ENCODE peak calls at places on chromosomes 3 and 15, in five cellular contexts. One of them, this sample, is unnamed.

GRCh38 chr15:65044724-65045481 is at the start of gene SLC51B:
- DNase-seq in AG10803: no peak
- DNase-seq in H1: no peak
- DNase-seq in GM20000: no peak
- DNase-seq in NB4: no peak
- DNase-seq in this sample: no peak

GRCh38 chr3:44762690-44763089 is 1.1 kb downstream of the KIF15 start:
- DNase-seq in AG10803: no peak
- DNase-seq in NB4: no peak
- DNase-seq in H1: no peak
- DNase-seq in GM20000: no peak
- DNase-seq in this sample: no peak

GRCh38 chr15:88897456-88898194 is 2.3 kb upstream of the HAPLN3 start:
- DNase-seq in GM20000: no peak
- DNase-seq in NB4: peak
- DNase-seq in AG10803: peak
- DNase-seq in H1: no peak
- DNase-seq in this sample: peak

GRCh38 chr15:41490355-41490754 is 3.3 kb upstream of the ITPKA start:
- DNase-seq in NB4: peak
- DNase-seq in H1: no peak
- DNase-seq in AG10803: peak
- DNase-seq in GM20000: peak
- DNase-seq in this sample: no peak

GRCh38 chr15:26134152-26134551 is 271.0 kb upstream of the ATP10A start:
- DNase-seq in H1: no peak
- DNase-seq in AG10803: no peak
- DNase-seq in GM20000: no peak
- DNase-seq in NB4: no peak
- DNase-seq in this sample: no peak

GRCh38 chr3:64187065-64187959 is 38.0 kb downstream of the PRICKLE2 start:
- DNase-seq in AG10803: peak
- DNase-seq in GM20000: no peak
- DNase-seq in NB4: no peak
- DNase-seq in H1: no peak
- DNase-seq in this sample: no peak

GRCh38 chr3:93910085-93910484 is 63.6 kb downstream of the PROS1 start:
- DNase-seq in NB4: no peak
- DNase-seq in GM20000: no peak
- DNase-seq in H1: no peak
- DNase-seq in AG10803: no peak
- DNase-seq in this sample: no peak

GRCh38 chr15:90291679-90292356 is 26.3 kb downstream of the NGRN start:
- DNase-seq in AG10803: no peak
- DNase-seq in H1: no peak
- DNase-seq in GM20000: no peak
- DNase-seq in NB4: peak
- DNase-seq in this sample: no peak

GRCh38 chr3:157130138-157130880 is 29.6 kb downstream of the CCNL1 start:
- DNase-seq in NB4: peak
- DNase-seq in H1: peak
- DNase-seq in GM20000: peak
- DNase-seq in AG10803: peak
- DNase-seq in this sample: no peak

GRCh38 chr15:60871731-60872130 is 357.4 kb downstream of the RORA start:
- DNase-seq in AG10803: peak
- DNase-seq in H1: no peak
- DNase-seq in NB4: no peak
- DNase-seq in GM20000: no peak
- DNase-seq in this sample: no peak

GRCh38 chr15:61621146-61621545 is 392.0 kb upstream of the RORA start:
- DNase-seq in GM20000: peak
- DNase-seq in H1: no peak
- DNase-seq in AG10803: peak
- DNase-seq in NB4: peak
- DNase-seq in this sample: no peak

GRCh38 chr3:79979990-79980389 is 212.2 kb upstream of the ROBO1 start:
- DNase-seq in AG10803: no peak
- DNase-seq in NB4: no peak
- DNase-seq in GM20000: no peak
- DNase-seq in H1: no peak
- DNase-seq in this sample: no peak

GRCh38 chr15:83854950-83855707 is 201.2 kb downstream of the ADAMTSL3 start:
- DNase-seq in H1: no peak
- DNase-seq in NB4: no peak
- DNase-seq in GM20000: no peak
- DNase-seq in AG10803: no peak
- DNase-seq in this sample: no peak

GRCh38 chr3:188230962-188231361 is 77.0 kb downstream of the LPP start:
- DNase-seq in AG10803: peak
- DNase-seq in NB4: no peak
- DNase-seq in GM20000: no peak
- DNase-seq in H1: no peak
- DNase-seq in this sample: no peak

GRCh38 chr15:23003736-23004135 is 23.6 kb upstream of the CYFIP1 start:
- DNase-seq in GM20000: no peak
- DNase-seq in NB4: no peak
- DNase-seq in H1: no peak
- DNase-seq in AG10803: no peak
- DNase-seq in this sample: no peak

GRCh38 chr3:98333989-98334606 is 19.6 kb upstream of the OR5K4 start:
- DNase-seq in GM20000: no peak
- DNase-seq in H1: no peak
- DNase-seq in AG10803: no peak
- DNase-seq in NB4: no peak
- DNase-seq in this sample: no peak

GRCh38 chr3:112628038-112628437 is 12.9 kb downstream of the CCDC80 start:
- DNase-seq in NB4: no peak
- DNase-seq in AG10803: peak
- DNase-seq in GM20000: no peak
- DNase-seq in H1: no peak
- DNase-seq in this sample: no peak

GRCh38 chr15:83846847-83847246 is 192.9 kb downstream of the ADAMTSL3 start:
- DNase-seq in GM20000: no peak
- DNase-seq in H1: no peak
- DNase-seq in NB4: peak
- DNase-seq in AG10803: peak
- DNase-seq in this sample: no peak

GRCh38 chr3:24110051-24110450 is 165.0 kb downstream of the NR1D2 start:
- DNase-seq in GM20000: no peak
- DNase-seq in AG10803: peak
- DNase-seq in H1: no peak
- DNase-seq in NB4: no peak
- DNase-seq in this sample: no peak

GRCh38 chr15:69941206-69941605 is 156.5 kb downstream of the TLE3 start:
- DNase-seq in GM20000: no peak
- DNase-seq in NB4: no peak
- DNase-seq in H1: no peak
- DNase-seq in AG10803: no peak
- DNase-seq in this sample: no peak

GRCh38 chr15:83769411-83769960 is 115.6 kb downstream of the ADAMTSL3 start:
- DNase-seq in GM20000: no peak
- DNase-seq in AG10803: no peak
- DNase-seq in H1: no peak
- DNase-seq in NB4: no peak
- DNase-seq in this sample: no peak

GRCh38 chr15:91469627-91470567 is 369.8 kb downstream of the SV2B start:
- DNase-seq in H1: no peak
- DNase-seq in NB4: peak
- DNase-seq in GM20000: no peak
- DNase-seq in AG10803: no peak
- DNase-seq in this sample: no peak

GRCh38 chr15:91473894-91474293 is 373.8 kb downstream of the SV2B start:
- DNase-seq in NB4: no peak
- DNase-seq in AG10803: peak
- DNase-seq in GM20000: no peak
- DNase-seq in H1: no peak
- DNase-seq in this sample: no peak

GRCh38 chr15:91472316-91472756 is 372.3 kb downstream of the SV2B start:
- DNase-seq in H1: no peak
- DNase-seq in AG10803: no peak
- DNase-seq in GM20000: no peak
- DNase-seq in NB4: no peak
- DNase-seq in this sample: no peak

GRCh38 chr15:91468861-91469260 is 368.8 kb downstream of the SV2B start:
- DNase-seq in H1: no peak
- DNase-seq in NB4: no peak
- DNase-seq in AG10803: no peak
- DNase-seq in GM20000: no peak
- DNase-seq in this sample: no peak

DNA sequence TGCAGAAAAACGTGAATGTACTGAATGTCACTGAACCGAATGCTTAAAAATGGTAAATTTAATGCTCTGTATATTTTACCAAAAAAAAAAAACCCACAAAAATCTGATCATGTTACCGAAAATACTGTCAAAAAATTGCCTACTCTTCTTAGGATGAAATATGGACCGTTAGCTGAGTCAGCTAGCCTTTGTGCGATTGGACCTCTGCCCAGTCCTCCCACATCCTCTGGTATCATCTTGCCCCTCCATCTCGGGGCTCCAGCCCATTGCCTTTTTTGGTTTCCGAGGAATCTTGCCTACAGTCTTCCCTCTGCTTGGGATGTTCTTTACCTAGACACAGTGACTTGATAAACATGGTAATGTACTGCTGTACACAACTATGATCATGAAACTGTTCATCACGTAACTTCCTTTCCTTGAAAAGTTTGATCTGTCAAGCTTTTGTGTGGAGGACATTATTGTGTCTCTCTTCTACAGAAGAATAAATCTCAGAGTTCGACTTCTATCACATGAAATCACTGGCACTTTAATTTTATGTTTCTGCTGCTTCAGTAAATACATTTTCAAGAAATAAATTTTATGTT is 371.4 kb downstream of the SV2B start:
- DNase-seq in AG10803: no peak
- DNase-seq in NB4: no peak
- DNase-seq in GM20000: no peak
- DNase-seq in H1: no peak
- DNase-seq in this sample: no peak
- TF ChIP-seq CTCF in AG10803: no peak
- TF ChIP-seq CTCF in NB4: no peak
- TF ChIP-seq CTCF in GM20000: no peak
- TF ChIP-seq CTCF in H1: no peak
- TF ChIP-seq CTCF in this sample: no peak

GRCh38 chr15:29454506-29454905 is 184.9 kb upstream of the NSMCE3 start:
- DNase-seq in H1: no peak
- DNase-seq in NB4: no peak
- DNase-seq in GM20000: no peak
- DNase-seq in AG10803: no peak
- DNase-seq in this sample: no peak

GRCh38 chr15:29452881-29453731 is 183.5 kb upstream of the NSMCE3 start:
- DNase-seq in AG10803: no peak
- DNase-seq in H1: no peak
- DNase-seq in NB4: no peak
- DNase-seq in GM20000: no peak
- DNase-seq in this sample: no peak

GRCh38 chr15:29448320-29448719 is 178.7 kb upstream of the NSMCE3 start:
- DNase-seq in NB4: no peak
- DNase-seq in AG10803: no peak
- DNase-seq in GM20000: no peak
- DNase-seq in H1: no peak
- DNase-seq in this sample: no peak

GRCh38 chr15:29449136-29449535 is 179.5 kb upstream of the NSMCE3 start:
- DNase-seq in H1: no peak
- DNase-seq in AG10803: no peak
- DNase-seq in GM20000: no peak
- DNase-seq in NB4: peak
- DNase-seq in this sample: no peak

DNA sequence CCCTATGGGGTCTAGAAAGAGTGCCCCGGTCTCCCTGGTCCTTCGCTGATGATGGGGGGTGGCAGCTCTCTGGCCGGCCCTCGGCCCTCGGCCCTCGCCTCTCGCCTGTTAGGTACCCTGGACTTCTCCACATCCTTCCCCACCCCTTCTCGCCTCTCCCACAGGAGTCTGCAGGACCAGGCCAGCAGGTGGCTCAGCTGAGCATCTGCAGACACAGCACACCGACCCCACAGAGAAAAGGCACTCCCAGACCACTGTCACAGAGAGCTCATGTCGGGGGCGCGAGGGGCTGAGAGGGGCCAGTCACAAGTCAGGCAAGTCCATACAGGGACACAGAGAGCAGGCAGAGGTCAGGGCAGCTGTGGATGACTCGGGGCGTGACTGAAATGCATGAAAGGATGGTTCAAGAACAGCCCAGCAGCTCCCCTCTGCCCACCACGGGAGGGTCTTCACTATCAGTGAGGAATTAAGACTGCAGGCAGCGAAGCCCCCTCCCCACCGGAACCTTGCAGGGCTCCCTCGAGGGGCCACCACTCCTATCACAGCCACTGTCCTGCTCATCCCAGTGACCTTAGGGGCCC is 181.7 kb upstream of the NSMCE3 start:
- DNase-seq in GM20000: no peak
- DNase-seq in NB4: peak
- DNase-seq in AG10803: no peak
- DNase-seq in H1: peak
- DNase-seq in this sample: no peak
- TF ChIP-seq CTCF in GM20000: no peak
- TF ChIP-seq CTCF in NB4: no peak
- TF ChIP-seq CTCF in AG10803: no peak
- TF ChIP-seq CTCF in H1: peak
- TF ChIP-seq CTCF in this sample: peak

DNA sequence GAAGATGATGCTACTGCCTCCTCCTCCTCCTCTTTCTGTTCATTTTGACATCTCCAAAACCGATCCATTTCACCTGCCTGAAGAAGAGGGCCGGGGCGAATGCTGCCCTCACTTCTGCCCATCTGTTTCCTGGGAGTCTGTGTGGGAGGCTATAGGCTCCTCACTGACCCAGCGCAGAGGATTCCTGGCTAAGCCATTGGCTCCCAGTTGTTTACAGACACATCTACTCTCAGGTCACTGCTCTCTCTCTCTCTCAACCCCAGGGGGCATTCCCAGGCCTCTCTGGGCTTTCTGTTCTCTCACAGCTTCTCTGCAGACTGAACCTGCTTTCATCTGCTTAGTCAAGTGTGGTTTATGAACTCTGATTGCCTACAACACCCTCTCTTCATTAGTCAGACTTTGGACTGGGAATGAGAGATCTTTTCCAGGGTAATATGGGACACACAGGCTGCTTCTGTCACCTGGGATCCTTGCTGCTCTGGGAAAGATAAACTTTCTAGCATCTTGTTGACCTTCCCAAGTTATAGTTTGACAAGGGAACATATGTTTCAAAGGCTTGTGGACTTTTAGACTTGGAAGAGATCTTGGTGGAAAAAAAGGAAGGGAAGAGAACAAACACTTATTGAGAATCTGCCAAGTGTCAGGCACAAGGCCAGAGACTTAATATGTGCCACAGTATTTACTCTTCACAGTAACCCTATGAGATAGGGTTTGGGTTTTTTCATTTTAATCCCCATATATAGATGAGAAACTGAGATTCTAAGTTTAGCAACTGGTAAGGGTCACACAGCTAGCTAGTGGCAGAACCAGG is 30.2 kb upstream of the USP3 start:
- DNase-seq in GM20000: peak
- DNase-seq in NB4: no peak
- DNase-seq in H1: no peak
- DNase-seq in AG10803: peak
- DNase-seq in this sample: no peak
- TF ChIP-seq CTCF in GM20000: no peak
- TF ChIP-seq CTCF in NB4: no peak
- TF ChIP-seq CTCF in H1: no peak
- TF ChIP-seq CTCF in AG10803: no peak
- TF ChIP-seq CTCF in this sample: no peak

GRCh38 chr15:81418891-81419290 is 44.9 kb upstream of the TMC3 start:
- DNase-seq in GM20000: no peak
- DNase-seq in H1: no peak
- DNase-seq in AG10803: no peak
- DNase-seq in NB4: no peak
- DNase-seq in this sample: no peak
- TF ChIP-seq CTCF in GM20000: no peak
- TF ChIP-seq CTCF in H1: no peak
- TF ChIP-seq CTCF in AG10803: no peak
- TF ChIP-seq CTCF in NB4: no peak
- TF ChIP-seq CTCF in this sample: no peak

This sample was measured in type B pancreatic cell.